ENCODE peak calls at places on chromosomes 13 and 19, in six cellular contexts. One of them, this sample, is unnamed.

GRCh38 chr13:112962911-112963625 is 5.9 kb upstream of the MCF2L start:
- DNase-seq in mammary epithelial cell: no peak
- DNase-seq in stomach: no peak
- DNase-seq in adipocyte: no peak
- DNase-seq in left ventricle myocardium inferior: no peak
- DNase-seq in PC-9: no peak
- DNase-seq in this sample: no peak

GRCh38 chr13:36072536-36072935 is 58.6 kb downstream of the DCLK1 start:
- DNase-seq in mammary epithelial cell: no peak
- DNase-seq in stomach: no peak
- DNase-seq in adipocyte: no peak
- DNase-seq in left ventricle myocardium inferior: no peak
- DNase-seq in PC-9: no peak
- DNase-seq in this sample: no peak

GRCh38 chr13:98307392-98307743 is 130.3 kb upstream of the RNF113B start:
- DNase-seq in mammary epithelial cell: no peak
- DNase-seq in stomach: no peak
- DNase-seq in adipocyte: no peak
- DNase-seq in left ventricle myocardium inferior: no peak
- DNase-seq in PC-9: no peak
- DNase-seq in this sample: no peak

GRCh38 chr19:10010247-10010691 is at the start of gene COL5A3:
- DNase-seq in mammary epithelial cell: peak; percentile 51
- DNase-seq in stomach: peak; percentile 27
- DNase-seq in adipocyte: peak; percentile 84
- DNase-seq in left ventricle myocardium inferior: peak; percentile 76
- DNase-seq in PC-9: no peak
- DNase-seq in this sample: no peak

GRCh38 chr13:95771950-95772349 is 95.0 kb downstream of the DNAJC3 start:
- DNase-seq in mammary epithelial cell: no peak
- DNase-seq in stomach: no peak
- DNase-seq in adipocyte: no peak
- DNase-seq in left ventricle myocardium inferior: no peak
- DNase-seq in PC-9: no peak
- DNase-seq in this sample: no peak

GRCh38 chr19:6740589-6741348 is 1.3 kb downstream of the TRIP10 start:
- DNase-seq in mammary epithelial cell: peak; percentile 35
- DNase-seq in stomach: peak; percentile 45
- DNase-seq in adipocyte: peak; percentile 70
- DNase-seq in left ventricle myocardium inferior: peak; percentile 70
- DNase-seq in PC-9: peak; percentile 76
- DNase-seq in this sample: no peak

GRCh38 chr13:48496796-48497195 is 36.1 kb downstream of the RCBTB2 start:
- DNase-seq in mammary epithelial cell: no peak
- DNase-seq in stomach: no peak
- DNase-seq in adipocyte: no peak
- DNase-seq in left ventricle myocardium inferior: no peak
- DNase-seq in PC-9: no peak
- DNase-seq in this sample: no peak

GRCh38 chr19:17296278-17296677 is 6.9 kb downstream of the ABHD8 start:
- DNase-seq in mammary epithelial cell: peak; percentile 50
- DNase-seq in stomach: no peak
- DNase-seq in adipocyte: peak; percentile 15
- DNase-seq in left ventricle myocardium inferior: no peak
- DNase-seq in PC-9: peak; percentile 41
- DNase-seq in this sample: peak; percentile 31

GRCh38 chr19:28878862-28879566 is 333.9 kb downstream of the UQCRFS1 start:
- DNase-seq in mammary epithelial cell: peak; percentile 21
- DNase-seq in stomach: peak; percentile 77
- DNase-seq in adipocyte: peak; percentile 86
- DNase-seq in left ventricle myocardium inferior: peak; percentile 46
- DNase-seq in PC-9: peak; percentile 40
- DNase-seq in this sample: peak; percentile 8

GRCh38 chr19:21256722-21257121 is 72.5 kb downstream of the ZNF708 start:
- DNase-seq in mammary epithelial cell: peak; percentile 43
- DNase-seq in stomach: no peak
- DNase-seq in adipocyte: peak; percentile 52
- DNase-seq in left ventricle myocardium inferior: no peak
- DNase-seq in PC-9: peak; percentile 3
- DNase-seq in this sample: peak; percentile 6

GRCh38 chr13:99087954-99088491 is 110.2 kb upstream of the DOCK9 start:
- DNase-seq in mammary epithelial cell: no peak
- DNase-seq in stomach: no peak
- DNase-seq in adipocyte: no peak
- DNase-seq in left ventricle myocardium inferior: no peak
- DNase-seq in PC-9: no peak
- DNase-seq in this sample: no peak

GRCh38 chr13:103515410-103515809 is 449.2 kb upstream of the SLC10A2 start:
- DNase-seq in mammary epithelial cell: no peak
- DNase-seq in stomach: no peak
- DNase-seq in adipocyte: no peak
- DNase-seq in left ventricle myocardium inferior: no peak
- DNase-seq in PC-9: no peak
- DNase-seq in this sample: no peak

GRCh38 chr13:75788494-75788991 is 152.4 kb downstream of the LMO7 start:
- DNase-seq in mammary epithelial cell: peak; percentile 57
- DNase-seq in stomach: peak; percentile 52
- DNase-seq in adipocyte: peak; percentile 87
- DNase-seq in left ventricle myocardium inferior: no peak
- DNase-seq in PC-9: peak; percentile 82
- DNase-seq in this sample: peak; percentile 92

GRCh38 chr13:32650705-32651311 is 64.6 kb downstream of the PDS5B start:
- DNase-seq in mammary epithelial cell: peak; percentile 53
- DNase-seq in stomach: peak; percentile 59
- DNase-seq in adipocyte: peak; percentile 65
- DNase-seq in left ventricle myocardium inferior: no peak
- DNase-seq in PC-9: peak; percentile 14
- DNase-seq in this sample: peak; percentile 49

DNA sequence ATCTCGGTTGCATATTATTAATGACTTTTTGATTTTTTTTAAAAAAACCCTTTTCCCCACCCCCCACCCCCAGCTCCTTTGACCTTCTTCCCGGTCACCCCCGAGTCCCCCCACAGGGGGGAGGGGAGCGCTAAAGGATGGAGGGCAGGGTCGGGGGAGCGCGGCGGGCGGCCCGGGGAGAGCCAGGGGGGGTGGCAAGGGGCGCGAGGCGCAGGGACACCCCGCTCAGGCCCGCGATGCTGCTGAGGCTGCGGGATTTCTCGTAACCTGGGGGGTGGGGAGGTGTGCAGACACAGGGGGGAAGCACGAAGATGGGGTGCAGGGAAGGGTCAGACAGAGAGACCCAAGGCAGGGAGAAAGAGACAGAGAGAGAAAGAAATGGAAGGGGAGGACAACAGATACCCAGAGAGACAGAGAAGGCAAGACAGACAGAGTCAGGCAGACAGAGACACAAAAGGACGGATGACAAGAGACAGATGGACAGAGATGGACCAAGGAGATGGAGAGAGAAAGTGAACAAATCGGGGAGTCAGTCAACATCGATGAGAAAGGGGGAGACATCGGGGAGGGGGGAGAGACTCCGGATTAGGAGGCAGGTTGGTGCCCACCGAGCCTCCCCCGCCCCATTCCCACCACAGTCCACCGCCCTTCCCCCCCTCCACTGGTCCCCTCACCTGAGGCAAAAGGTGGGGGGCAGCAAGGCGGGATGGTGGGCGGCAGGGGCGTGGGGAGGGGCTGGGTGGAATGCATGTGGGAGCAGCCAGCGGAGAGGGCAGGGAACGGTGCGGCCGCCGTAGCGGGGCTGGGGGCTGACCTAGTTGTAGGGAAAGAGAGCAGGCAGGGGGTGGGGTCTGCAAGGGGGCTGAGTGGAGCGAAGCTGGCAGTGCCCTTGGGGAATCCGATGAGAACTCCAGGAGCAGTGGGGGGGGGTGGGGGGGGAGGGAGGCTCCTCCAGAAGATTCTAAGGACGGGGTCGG is 14.2 kb downstream of the KCNC3 start:
- DNase-seq in mammary epithelial cell: no peak
- DNase-seq in stomach: no peak
- DNase-seq in adipocyte: no peak
- DNase-seq in left ventricle myocardium inferior: no peak
- DNase-seq in PC-9: no peak
- DNase-seq in this sample: no peak
- H3K27me3 ChIP-seq in mammary epithelial cell: peaks cover 17% of the 10 kb centered on the region
- H3K27me3 ChIP-seq in stomach: peaks cover 18% of the 10 kb centered on the region
- H3K27me3 ChIP-seq in adipocyte: peaks cover 30% of the 10 kb centered on the region
- H3K27me3 ChIP-seq in left ventricle myocardium inferior: peaks cover 95% of the 10 kb centered on the region
- H3K27me3 ChIP-seq in PC-9: peaks cover 9% of the 10 kb centered on the region
- H3K27me3 ChIP-seq in this sample: peaks cover 14% of the 10 kb centered on the region

GRCh38 chr19:8596168-8596567 is 14.3 kb downstream of the ADAMTS10 start:
- DNase-seq in mammary epithelial cell: no peak
- DNase-seq in stomach: no peak
- DNase-seq in adipocyte: no peak
- DNase-seq in left ventricle myocardium inferior: no peak
- DNase-seq in PC-9: no peak
- DNase-seq in this sample: no peak

GRCh38 chr19:8600816-8601215 is 9.7 kb downstream of the ADAMTS10 start:
- DNase-seq in mammary epithelial cell: no peak
- DNase-seq in stomach: no peak
- DNase-seq in adipocyte: no peak
- DNase-seq in left ventricle myocardium inferior: no peak
- DNase-seq in PC-9: no peak
- DNase-seq in this sample: no peak

GRCh38 chr19:8595651-8596050 is 14.9 kb downstream of the ADAMTS10 start:
- DNase-seq in mammary epithelial cell: no peak
- DNase-seq in stomach: no peak
- DNase-seq in adipocyte: no peak
- DNase-seq in left ventricle myocardium inferior: no peak
- DNase-seq in PC-9: no peak
- DNase-seq in this sample: no peak

GRCh38 chr19:8601796-8602195 is 8.7 kb downstream of the ADAMTS10 start:
- DNase-seq in mammary epithelial cell: no peak
- DNase-seq in stomach: no peak
- DNase-seq in adipocyte: no peak
- DNase-seq in left ventricle myocardium inferior: no peak
- DNase-seq in PC-9: no peak
- DNase-seq in this sample: no peak

GRCh38 chr19:8600064-8600463 is 10.5 kb downstream of the ADAMTS10 start:
- DNase-seq in mammary epithelial cell: no peak
- DNase-seq in stomach: no peak
- DNase-seq in adipocyte: no peak
- DNase-seq in left ventricle myocardium inferior: no peak
- DNase-seq in PC-9: no peak
- DNase-seq in this sample: no peak
- H3K36me3 ChIP-seq in mammary epithelial cell: no peaks in the 10 kb centered on the region
- H3K36me3 ChIP-seq in stomach: peaks cover 60% of the 10 kb centered on the region
- H3K36me3 ChIP-seq in adipocyte: peaks cover 6% of the 10 kb centered on the region
- H3K36me3 ChIP-seq in left ventricle myocardium inferior: peaks cover 62% of the 10 kb centered on the region
- H3K36me3 ChIP-seq in PC-9: no peaks in the 10 kb centered on the region
- H3K36me3 ChIP-seq in this sample: peaks cover 13% of the 10 kb centered on the region

GRCh38 chr19:54343868-54344267 is 4.9 kb upstream of the LILRA4 start:
- DNase-seq in mammary epithelial cell: no peak
- DNase-seq in stomach: no peak
- DNase-seq in adipocyte: no peak
- DNase-seq in left ventricle myocardium inferior: no peak
- DNase-seq in PC-9: no peak
- DNase-seq in this sample: no peak
- H3K27me3 ChIP-seq in mammary epithelial cell: no peaks in the 10 kb centered on the region
- H3K27me3 ChIP-seq in stomach: no peaks in the 10 kb centered on the region
- H3K27me3 ChIP-seq in adipocyte: peaks cover 13% of the 10 kb centered on the region
- H3K27me3 ChIP-seq in left ventricle myocardium inferior: peaks cover 29% of the 10 kb centered on the region
- H3K27me3 ChIP-seq in PC-9: peaks cover 93% of the 10 kb centered on the region
- H3K27me3 ChIP-seq in this sample: no peaks in the 10 kb centered on the region

GRCh38 chr13:33845572-33846305 is 27.8 kb downstream of the RFC3 start:
- DNase-seq in mammary epithelial cell: peak; percentile 13
- DNase-seq in stomach: no peak
- DNase-seq in adipocyte: no peak
- DNase-seq in left ventricle myocardium inferior: no peak
- DNase-seq in PC-9: no peak
- DNase-seq in this sample: no peak
- H3K36me3 ChIP-seq in mammary epithelial cell: no peaks in the 10 kb centered on the region
- H3K36me3 ChIP-seq in stomach: peaks cover 8% of the 10 kb centered on the region
- H3K36me3 ChIP-seq in adipocyte: no peaks in the 10 kb centered on the region
- H3K36me3 ChIP-seq in left ventricle myocardium inferior: peaks cover 5% of the 10 kb centered on the region
- H3K36me3 ChIP-seq in PC-9: no peaks in the 10 kb centered on the region
- H3K36me3 ChIP-seq in this sample: no peaks in the 10 kb centered on the region

This sample was measured in astrocyte.